ENCODE peak calls at places on chromosomes 16 and 17, in four cellular contexts. B, M, D and E are unnamed samples.

GRCh38 chr17:39926588-39927100 is 757 bp downstream of the ORMDL3 start:
- DNase-seq in B (no peak), M (peak; percentile 78), D (peak; percentile 79), E (no peak)

GRCh38 chr17:927611-928461 is 51.7 kb downstream of the NXN start:
- DNase-seq in B (no peak), M (no peak), D (no peak), E (peak; percentile 69)

GRCh38 chr17:64357191-64357981 is 33.3 kb downstream of the PECAM1 start:
- DNase-seq in B (no peak), M (no peak), D (peak; percentile 19), E (no peak)

GRCh38 chr17:78687944-78688343 is 94.1 kb downstream of the CYTH1 start:
- DNase-seq in B (no peak), M (no peak), D (no peak), E (no peak)

GRCh38 chr16:19994771-19995170 is 78.9 kb downstream of the GPR139 start:
- DNase-seq in B (no peak), M (no peak), D (no peak), E (no peak)

GRCh38 chr17:73307130-73307529 is 4.7 kb downstream of the CDC42EP4 start:
- DNase-seq in B (no peak), M (no peak), D (no peak), E (no peak)

GRCh38 chr17:28735242-28735722 is 6.7 kb downstream of the NEK8 start:
- DNase-seq in B (no peak), M (no peak), D (peak; percentile 95), E (peak; percentile 56)

GRCh38 chr17:29140051-29140582 is 40.1 kb downstream of the MYO18A start:
- DNase-seq in B (no peak), M (no peak), D (peak; percentile 86), E (no peak)

GRCh38 chr16:85586360-85587145 is 26.6 kb upstream of the GSE1 start:
- DNase-seq in B (no peak), M (no peak), D (no peak), E (no peak)

GRCh38 chr17:2867441-2868424 is 71.5 kb downstream of the RAP1GAP2 start:
- DNase-seq in B (no peak), M (peak; percentile 87), D (no peak), E (peak; percentile 79)

GRCh38 chr17:48374650-48375230 is 55.3 kb downstream of the SKAP1 start:
- DNase-seq in B (no peak), M (peak; percentile 49), D (peak; percentile 72), E (peak; percentile 74)

GRCh38 chr17:77887464-77888241 is 70.8 kb upstream of the TNRC6C start:
- DNase-seq in B (no peak), M (peak; percentile 35), D (peak; percentile 41), E (peak; percentile 68)

GRCh38 chr16:54175552-54176375 is 110.8 kb downstream of the IRX3 start:
- DNase-seq in B (no peak), M (peak; percentile 97), D (no peak), E (no peak)

GRCh38 chr16:76819517-76819916 is 371.5 kb upstream of the MON1B start:
- DNase-seq in B (no peak), M (no peak), D (no peak), E (no peak)

GRCh38 chr16:4263504-4264436 is 9.1 kb downstream of the TFAP4 start:
- DNase-seq in B (no peak), M (peak; percentile 47), D (peak; percentile 89), E (peak; percentile 46)

GRCh38 chr17:40903129-40903847 is 18.2 kb upstream of the KRT20 start:
- DNase-seq in B (no peak), M (peak; percentile 82), D (peak; percentile 32), E (peak; percentile 96)

GRCh38 chr16:51637744-51638100 is 486.7 kb upstream of the SALL1 start:
- DNase-seq in B (no peak), M (no peak), D (no peak), E (no peak)

GRCh38 chr16:18049454-18050133 is 286.9 kb downstream of the NPIPA8 start:
- DNase-seq in B (no peak), M (no peak), D (no peak), E (no peak)

GRCh38 chr16:79607587-79607986 is 7.0 kb upstream of the MAF start:
- DNase-seq in B (no peak), M (no peak), D (no peak), E (peak; percentile 21)

GRCh38 chr16:1164975-1165374 is 12.1 kb downstream of the CACNA1H start:
- DNase-seq in B (no peak), M (no peak), D (no peak), E (no peak)

GRCh38 chr16:1168837-1169236 is 15.9 kb downstream of the CACNA1H start:
- DNase-seq in B (no peak), M (no peak), D (no peak), E (no peak)

GRCh38 chr16:1165511-1165910 is 12.6 kb downstream of the CACNA1H start:
- DNase-seq in B (no peak), M (no peak), D (no peak), E (no peak)

GRCh38 chr16:1169285-1170075 is 16.6 kb downstream of the CACNA1H start:
- DNase-seq in B (no peak), M (no peak), D (no peak), E (no peak)

DNA sequence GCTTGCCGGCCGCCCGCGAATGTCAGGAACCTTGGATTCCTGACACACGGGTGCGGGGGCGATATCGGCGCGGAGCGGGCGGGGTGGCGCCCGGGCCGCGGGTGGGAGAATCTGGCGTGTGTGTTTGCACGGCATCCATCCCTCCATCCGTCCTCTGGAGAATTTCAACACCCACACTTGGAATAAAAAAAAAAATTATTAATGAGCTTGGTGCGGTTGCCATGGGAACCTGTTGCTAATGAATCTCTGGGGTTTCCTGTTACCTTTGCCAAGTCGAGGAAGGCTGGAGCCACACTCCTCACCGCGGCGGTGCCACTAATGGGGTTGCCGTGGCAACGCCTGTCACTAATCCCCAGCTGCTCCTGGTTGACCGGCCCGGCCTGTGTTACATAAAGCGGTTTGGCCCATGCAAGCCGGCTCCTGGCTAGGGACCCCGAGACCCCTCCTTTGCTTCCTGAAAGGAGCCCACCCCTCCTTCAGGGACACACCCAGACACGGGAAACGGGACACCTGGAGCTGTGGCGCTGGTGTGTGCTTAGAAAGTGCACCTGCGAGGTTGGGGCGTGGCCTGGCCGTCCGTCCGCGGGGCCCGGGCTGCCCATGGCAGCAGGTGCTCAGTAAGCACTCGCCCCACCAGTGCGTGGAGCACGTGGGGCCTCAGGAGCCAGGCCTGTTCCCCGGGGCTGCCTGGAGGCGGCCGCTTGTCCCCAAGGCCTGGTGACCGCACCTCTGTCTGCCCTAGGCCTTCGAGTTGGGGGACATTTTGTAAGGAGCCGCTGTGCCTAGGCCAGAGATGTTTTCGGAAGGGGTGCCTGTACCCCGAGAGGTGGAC is 14.6 kb downstream of the CACNA1H start:
- DNase-seq in B (no peak), M (no peak), D (no peak), E (no peak)
- TF ChIP-seq CHD4 in B (no peak), M (no peak), D (no peak), E (no peak)

GRCh38 chr17:68417317-68417716 is 40.0 kb downstream of the WIPI1 start:
- DNase-seq in B (no peak), M (no peak), D (no peak), E (no peak)
- TF ChIP-seq CHD4 in B (no peak), M (no peak), D (no peak), E (no peak)

GRCh38 chr17:33234233-33234632 is 58.9 kb downstream of the ASIC2 start:
- DNase-seq in B (no peak), M (no peak), D (no peak), E (no peak)
- TF ChIP-seq CHD4 in B (no peak), M (no peak), D (no peak), E (no peak)

GRCh38 chr16:11833951-11834695 is 17.2 kb downstream of the RSL1D1 start:
- DNase-seq in B (no peak), M (peak; percentile 84), D (no peak), E (peak; percentile 24)

GRCh38 chr16:11835891-11836652 is 15.3 kb downstream of the RSL1D1 start:
- DNase-seq in B (no peak), M (no peak), D (peak; percentile 46), E (no peak)

GRCh38 chr16:11835309-11835708 is 16.0 kb downstream of the RSL1D1 start:
- DNase-seq in B (no peak), M (no peak), D (no peak), E (no peak)

GRCh38 chr16:11841026-11841425 is 10.3 kb downstream of the RSL1D1 start:
- DNase-seq in B (no peak), M (no peak), D (no peak), E (no peak)

DNA sequence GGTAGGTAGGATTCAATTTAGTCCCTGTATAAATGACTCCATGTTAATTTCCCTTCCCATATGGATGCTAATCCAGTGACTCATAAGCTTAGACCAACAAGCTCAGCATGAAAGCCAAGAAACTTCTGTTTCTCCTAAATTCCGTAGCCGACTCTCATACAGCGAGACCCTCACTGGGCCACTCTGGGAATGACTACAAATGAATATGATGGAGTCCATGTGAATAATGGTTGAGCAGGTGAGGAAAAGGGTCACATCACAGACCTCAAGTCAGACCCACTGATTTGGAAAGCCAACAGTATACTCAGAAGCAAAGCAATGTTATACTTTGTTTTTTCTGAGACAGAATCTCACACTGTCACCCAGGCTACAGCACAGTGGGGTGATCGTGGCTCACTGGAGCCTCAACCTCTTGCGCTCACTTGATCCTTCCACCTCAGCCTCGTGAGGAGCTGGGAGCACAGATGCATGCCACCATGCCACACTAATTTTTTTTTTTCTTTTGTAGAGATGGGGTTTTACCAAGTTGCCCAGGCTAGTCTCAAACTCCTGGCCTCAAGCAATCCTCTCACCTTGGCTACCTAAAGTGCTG is 14.6 kb downstream of the RSL1D1 start:
- DNase-seq in B (no peak), M (no peak), D (no peak), E (peak; percentile 16)
- TF ChIP-seq CHD4 in B (no peak), M (no peak), D (no peak), E (no peak)

GRCh38 chr16:13181432-13181831 is 280.0 kb downstream of the SHISA9 start:
- DNase-seq in B (no peak), M (no peak), D (no peak), E (no peak)

GRCh38 chr16:13176711-13177110 is 275.3 kb downstream of the SHISA9 start:
- DNase-seq in B (no peak), M (no peak), D (no peak), E (no peak)

DNA sequence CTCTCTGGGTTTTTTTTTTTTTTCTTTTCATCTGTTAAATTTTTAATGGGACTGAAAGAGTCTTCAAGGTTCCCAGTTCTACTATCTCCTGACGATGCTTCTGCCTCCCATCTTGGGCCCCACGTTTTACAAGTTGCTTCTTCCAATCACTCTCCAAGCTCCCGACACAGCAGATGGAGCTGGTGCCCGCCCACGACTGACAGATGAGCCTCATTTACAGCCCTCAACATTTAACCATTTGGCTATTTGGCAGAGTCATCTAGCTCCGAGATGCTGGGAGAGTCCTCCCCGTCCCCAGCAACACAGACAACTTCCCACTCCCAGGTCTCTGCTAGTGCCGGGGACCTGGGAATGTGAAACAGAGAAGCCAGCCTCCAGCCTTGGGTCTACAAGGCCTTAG is 276.9 kb downstream of the SHISA9 start:
- DNase-seq in B (no peak), M (no peak), D (no peak), E (no peak)
- TF ChIP-seq CHD4 in B (no peak), M (no peak), D (no peak), E (no peak)

GRCh38 chr17:6366144-6366755 is 68.7 kb downstream of the AIPL1 start:
- DNase-seq in B (no peak), M (no peak), D (no peak), E (no peak)
- TF ChIP-seq CHD4 in B (no peak), M (no peak), D (no peak), E (no peak)